ENCODE peak calls at places on chromosomes 5 and 9, in nine cellular contexts. Z is A549, W is lower lobe of right lung, S is pancreas, A is heart left ventricle, V is ascending aorta, T is uterus, Q is body of pancreas, U is brain microvascular endothelial cell. P is an unnamed sample.

GRCh38 chr5:16903480-16904300 is 32.4 kb downstream of the MYO10 start:
- DNase-seq in U (no peak), V (no peak), Z (no peak), T (no peak), S (no peak), A (no peak), Q (no peak), W (no peak), P (no peak)

GRCh38 chr9:115494393-115494792 is 376.4 kb upstream of the TNC start:
- DNase-seq in U (no peak), A (no peak), V (peak), S (no peak), W (no peak), Z (no peak), Q (no peak), T (no peak), P (no peak)

GRCh38 chr5:16736158-16736994 is 119.6 kb upstream of the RETREG1 start:
- DNase-seq in A (no peak), T (no peak), S (peak), Z (no peak), V (no peak), U (peak), W (peak), Q (peak), P (no peak)

GRCh38 chr9:135183069-135183468 is 95.6 kb downstream of the OLFM1 start:
- DNase-seq in V (no peak), Q (no peak), T (no peak), W (no peak), Z (no peak), A (no peak), S (no peak), U (no peak), P (no peak)

GRCh38 chr9:114385412-114386181 is 2.2 kb downstream of the AKNA start:
- DNase-seq in U (peak), T (peak), Q (peak), S (no peak), A (peak), V (peak), W (peak), Z (no peak), P (peak)

GRCh38 chr5:61327761-61328753 is 4.0 kb upstream of the ZSWIM6 start:
- DNase-seq in U (peak), W (no peak), S (no peak), Z (peak), A (no peak), V (no peak), Q (no peak), T (no peak), P (no peak)

GRCh38 chr5:56464935-56465756 is 232.0 kb upstream of the ANKRD55 start:
- DNase-seq in T (no peak), S (no peak), V (no peak), A (no peak), Z (no peak), U (no peak), W (no peak), Q (no peak), P (no peak)

GRCh38 chr5:110839004-110839403 is 100.2 kb downstream of the SLC25A46 start:
- DNase-seq in Q (no peak), T (no peak), U (no peak), Z (no peak), V (no peak), A (no peak), W (no peak), S (no peak), P (no peak)

GRCh38 chr9:2837915-2838314 is 6.0 kb downstream of the PUM3 start:
- DNase-seq in T (no peak), A (no peak), Z (peak), Q (no peak), V (no peak), W (no peak), S (no peak), U (no peak), P (no peak)

GRCh38 chr9:73152445-73152844 is 780 bp downstream of the ANXA1 start:
- DNase-seq in A (no peak), V (no peak), U (no peak), Q (no peak), S (no peak), T (no peak), Z (no peak), W (no peak), P (no peak)

GRCh38 chr5:58891072-58891970 is 308.4 kb downstream of the RAB3C start:
- DNase-seq in T (peak), Z (peak), Q (peak), W (peak), V (peak), A (peak), U (peak), S (peak), P (peak)

GRCh38 chr5:58898006-58898405 is 315.1 kb downstream of the RAB3C start:
- DNase-seq in V (no peak), U (no peak), Q (no peak), S (no peak), W (no peak), T (no peak), A (no peak), Z (no peak), P (no peak)

GRCh38 chr5:58891971-58892343 is 309.1 kb downstream of the RAB3C start:
- DNase-seq in A (no peak), S (no peak), Z (no peak), T (no peak), W (no peak), V (no peak), Q (no peak), U (no peak), P (no peak)

GRCh38 chr5:58890265-58890664 is 307.4 kb downstream of the RAB3C start:
- DNase-seq in Z (peak), U (no peak), V (no peak), T (no peak), S (no peak), W (no peak), Q (no peak), A (no peak), P (no peak)

GRCh38 chr5:58893551-58893950 is 310.7 kb downstream of the RAB3C start:
- DNase-seq in A (no peak), V (no peak), U (no peak), W (no peak), Z (no peak), T (no peak), S (no peak), Q (no peak), P (no peak)
- H3K27ac ChIP-seq in A (no peak), V (no peak), U (no peak), W (no peak), Z (peak), T (no peak), S (no peak), Q (no peak), P (no peak)

GRCh38 chr5:83436276-83436675 is 35.3 kb upstream of the VCAN start:
- DNase-seq in V (no peak), U (no peak), Z (no peak), S (no peak), T (no peak), W (no peak), Q (no peak), A (no peak), P (no peak)
- H3K4me3 ChIP-seq in V (no peak), U (no peak), Z (no peak), S (no peak), T (no peak), W (no peak), Q (no peak), A (no peak), P (no peak)

GRCh38 chr5:65695162-65695755 is 26.6 kb downstream of the SGTB start:
- DNase-seq in Q (no peak), V (no peak), W (no peak), Z (no peak), U (no peak), S (no peak), A (no peak), T (no peak), P (no peak)
- H3K27ac ChIP-seq in Q (no peak), V (no peak), W (no peak), Z (no peak), U (no peak), S (no peak), A (no peak), T (peak), P (no peak)

GRCh38 chr9:69325409-69326212 is 596 bp downstream of the ENTREP1 start:
- DNase-seq in Z (peak), U (no peak), W (peak), V (no peak), Q (peak), A (peak), T (no peak), S (peak), P (no peak)
- H3K4me3 ChIP-seq in Z (peak), U (peak), W (peak), V (peak), Q (no peak), A (peak), T (peak), S (peak), P (peak)

DNA sequence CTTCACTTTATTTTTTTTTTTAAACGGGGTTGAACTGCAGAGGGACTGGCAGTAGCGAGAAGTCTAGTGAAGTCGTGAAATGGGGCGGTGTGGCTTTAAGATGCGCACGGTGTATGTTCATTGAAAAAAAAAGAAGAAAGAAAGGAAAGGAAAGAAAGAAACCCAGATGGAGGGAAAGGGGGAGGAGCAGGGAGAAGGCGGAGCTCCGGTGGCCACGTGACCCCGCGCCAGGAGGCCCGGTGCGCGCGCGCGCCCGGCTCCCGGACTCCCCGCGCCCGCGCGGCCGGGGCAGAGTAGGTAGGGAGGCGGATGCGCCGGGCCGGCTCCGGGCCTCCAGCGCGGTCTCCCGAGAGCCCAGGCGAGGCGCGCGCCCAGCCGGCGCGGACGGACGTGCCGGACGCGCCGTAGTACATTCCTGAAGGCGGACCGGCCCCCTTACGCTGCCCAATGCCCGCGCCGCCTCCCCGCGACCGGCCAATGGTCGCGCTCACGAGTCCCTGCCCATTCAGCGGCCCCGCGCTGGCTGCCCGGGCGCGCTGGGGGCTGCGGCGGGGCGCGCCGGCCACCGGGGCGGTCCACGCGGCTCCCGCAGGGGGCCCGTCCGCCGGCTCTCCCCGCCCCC is 6.0 kb downstream of the PTCH1 start:
- DNase-seq in Z (peak), U (peak), Q (peak), S (peak), T (peak), V (peak), W (peak), A (peak), P (peak)
- H3K27ac ChIP-seq in Z (peak), U (peak), Q (peak), S (peak), T (peak), V (peak), W (peak), A (peak), P (peak)

GRCh38 chr9:88221110-88221509 is 82.8 kb upstream of the SPATA31C2 start:
- DNase-seq in T (no peak), W (no peak), S (no peak), Q (no peak), A (no peak), Z (no peak), U (no peak), V (no peak), P (no peak)

GRCh38 chr9:88216132-88216995 is 78.1 kb upstream of the SPATA31C2 start:
- DNase-seq in W (no peak), Z (no peak), S (no peak), V (no peak), Q (no peak), U (no peak), T (no peak), A (no peak), P (no peak)

GRCh38 chr9:88220652-88221051 is 82.4 kb upstream of the SPATA31C2 start:
- DNase-seq in A (no peak), Q (no peak), T (no peak), W (no peak), S (no peak), V (no peak), Z (no peak), U (no peak), P (no peak)

GRCh38 chr9:88218721-88219120 is 80.4 kb upstream of the SPATA31C2 start:
- DNase-seq in Q (no peak), U (peak), Z (no peak), T (no peak), A (no peak), S (no peak), V (no peak), W (no peak), P (no peak)

GRCh38 chr9:88219601-88220000 is 81.3 kb upstream of the SPATA31C2 start:
- DNase-seq in Z (no peak), S (no peak), A (no peak), V (no peak), Q (no peak), W (no peak), U (no peak), T (no peak), P (peak)
- H3K4me3 ChIP-seq in Z (no peak), S (no peak), A (no peak), V (no peak), Q (no peak), W (no peak), U (no peak), T (no peak), P (no peak)

GRCh38 chr5:74940782-74941363 is 74.7 kb upstream of the FAM169A start:
- DNase-seq in V (no peak), U (no peak), S (no peak), Z (no peak), W (no peak), T (no peak), A (no peak), Q (no peak), P (no peak)

GRCh38 chr5:74934949-74935751 is 69.0 kb upstream of the FAM169A start:
- DNase-seq in S (peak), A (no peak), V (no peak), T (no peak), U (peak), Z (no peak), W (no peak), Q (peak), P (peak)

GRCh38 chr5:74938250-74938649 is 72.1 kb upstream of the FAM169A start:
- DNase-seq in W (no peak), Q (no peak), A (no peak), S (no peak), U (no peak), T (no peak), V (no peak), Z (no peak), P (no peak)

DNA sequence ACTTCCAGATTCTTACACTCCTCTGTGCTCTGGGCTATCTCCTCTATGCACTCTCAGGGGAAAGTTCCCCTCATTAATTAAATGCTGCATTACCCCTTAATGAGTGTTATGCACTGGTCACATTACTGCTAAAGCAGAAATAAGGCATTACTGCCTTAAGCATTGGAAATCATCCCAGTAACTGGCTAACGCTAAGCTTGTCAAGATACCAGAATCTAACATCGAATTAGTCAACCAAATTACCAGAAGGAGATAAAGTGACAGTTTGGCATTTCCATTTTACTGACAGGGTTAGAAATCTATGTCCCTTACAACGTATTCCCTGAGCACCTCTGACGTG is 69.5 kb upstream of the FAM169A start:
- DNase-seq in U (no peak), V (no peak), T (no peak), A (no peak), Z (no peak), S (no peak), Q (no peak), W (no peak), P (no peak)
- H3K27ac ChIP-seq in U (no peak), V (no peak), T (no peak), A (no peak), Z (no peak), S (no peak), Q (peak), W (no peak), P (no peak)

DNA sequence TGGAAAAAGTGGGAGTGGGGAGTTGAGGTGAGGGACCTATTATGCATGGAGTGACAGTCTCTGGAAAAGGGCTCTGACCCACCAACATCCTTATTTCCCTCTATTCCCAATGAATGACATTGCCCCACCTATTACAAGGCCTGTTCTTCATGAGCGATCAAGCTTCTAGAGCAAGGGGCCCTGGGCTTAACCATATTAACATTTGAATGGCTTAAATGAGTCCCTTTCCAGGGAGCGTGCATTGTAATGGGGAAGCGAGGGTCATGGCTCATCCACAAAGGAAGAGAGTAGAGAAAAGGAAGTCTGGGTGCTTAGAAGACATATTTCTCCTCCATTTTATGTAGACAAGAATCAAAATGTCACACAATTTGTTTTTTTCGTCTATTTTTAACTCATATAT is 255.5 kb downstream of the CAAP1 start:
- DNase-seq in Z (no peak), W (no peak), Q (no peak), U (no peak), A (no peak), S (no peak), T (no peak), V (no peak), P (no peak)
- H3K4me3 ChIP-seq in Z (no peak), W (no peak), Q (no peak), U (no peak), A (no peak), S (no peak), T (no peak), V (no peak), P (no peak)